ENCODE peak calls at places on chromosomes 6 and 20, in seven cellular contexts. One of them, this sample, is unnamed.

GRCh38 chr6:113859349-113860164 is 2.4 kb downstream of the MARCKS start:
- DNase-seq in dorsolateral prefrontal cortex: no peak
- DNase-seq in left ventricle myocardium inferior: peak
- DNase-seq in NCI-H460: no peak
- DNase-seq in ureter: peak
- DNase-seq in NCI-H1105 treated with DMSO at 0.1 percent for 48 hours: peak
- DNase-seq in anterior cingulate cortex: peak
- DNase-seq in this sample: peak

GRCh38 chr6:5624256-5624655 is 362.9 kb downstream of the FARS2 start:
- DNase-seq in NCI-H460: no peak
- DNase-seq in dorsolateral prefrontal cortex: no peak
- DNase-seq in NCI-H1105 treated with DMSO at 0.1 percent for 48 hours: no peak
- DNase-seq in left ventricle myocardium inferior: no peak
- DNase-seq in ureter: no peak
- DNase-seq in anterior cingulate cortex: no peak
- DNase-seq in this sample: no peak

GRCh38 chr20:48725589-48725991 is 102.2 kb downstream of the PREX1 start:
- DNase-seq in NCI-H460: no peak
- DNase-seq in left ventricle myocardium inferior: no peak
- DNase-seq in NCI-H1105 treated with DMSO at 0.1 percent for 48 hours: no peak
- DNase-seq in anterior cingulate cortex: no peak
- DNase-seq in dorsolateral prefrontal cortex: no peak
- DNase-seq in ureter: no peak
- DNase-seq in this sample: no peak

GRCh38 chr6:70413829-70414494 is 654 bp downstream of the FAM135A start:
- DNase-seq in NCI-H460: no peak
- DNase-seq in dorsolateral prefrontal cortex: no peak
- DNase-seq in ureter: no peak
- DNase-seq in left ventricle myocardium inferior: no peak
- DNase-seq in anterior cingulate cortex: peak
- DNase-seq in NCI-H1105 treated with DMSO at 0.1 percent for 48 hours: peak
- DNase-seq in this sample: peak

GRCh38 chr20:42708261-42708660 is 481.4 kb downstream of the PTPRT start:
- DNase-seq in dorsolateral prefrontal cortex: no peak
- DNase-seq in NCI-H1105 treated with DMSO at 0.1 percent for 48 hours: no peak
- DNase-seq in anterior cingulate cortex: no peak
- DNase-seq in ureter: no peak
- DNase-seq in left ventricle myocardium inferior: no peak
- DNase-seq in NCI-H460: no peak
- DNase-seq in this sample: no peak

GRCh38 chr6:118324081-118324480 is 224.0 kb upstream of the PLN start:
- DNase-seq in anterior cingulate cortex: no peak
- DNase-seq in dorsolateral prefrontal cortex: no peak
- DNase-seq in ureter: no peak
- DNase-seq in left ventricle myocardium inferior: no peak
- DNase-seq in NCI-H1105 treated with DMSO at 0.1 percent for 48 hours: no peak
- DNase-seq in NCI-H460: no peak
- DNase-seq in this sample: no peak

GRCh38 chr6:16158943-16159557 is 30.2 kb downstream of the MYLIP start:
- DNase-seq in dorsolateral prefrontal cortex: peak
- DNase-seq in left ventricle myocardium inferior: no peak
- DNase-seq in ureter: no peak
- DNase-seq in NCI-H460: no peak
- DNase-seq in anterior cingulate cortex: peak
- DNase-seq in NCI-H1105 treated with DMSO at 0.1 percent for 48 hours: no peak
- DNase-seq in this sample: no peak

GRCh38 chr6:97790926-97791590 is 508.0 kb upstream of the MMS22L start:
- DNase-seq in ureter: no peak
- DNase-seq in anterior cingulate cortex: no peak
- DNase-seq in left ventricle myocardium inferior: no peak
- DNase-seq in NCI-H1105 treated with DMSO at 0.1 percent for 48 hours: no peak
- DNase-seq in dorsolateral prefrontal cortex: no peak
- DNase-seq in NCI-H460: no peak
- DNase-seq in this sample: no peak

GRCh38 chr20:20969701-20970100 is 136.5 kb downstream of the LINC00237 start:
- DNase-seq in anterior cingulate cortex: no peak
- DNase-seq in NCI-H460: no peak
- DNase-seq in dorsolateral prefrontal cortex: no peak
- DNase-seq in ureter: no peak
- DNase-seq in left ventricle myocardium inferior: no peak
- DNase-seq in NCI-H1105 treated with DMSO at 0.1 percent for 48 hours: no peak
- DNase-seq in this sample: no peak

GRCh38 chr6:75266716-75267291 is 17.8 kb downstream of the TMEM30A start:
- DNase-seq in NCI-H460: peak
- DNase-seq in ureter: no peak
- DNase-seq in dorsolateral prefrontal cortex: no peak
- DNase-seq in NCI-H1105 treated with DMSO at 0.1 percent for 48 hours: peak
- DNase-seq in anterior cingulate cortex: no peak
- DNase-seq in left ventricle myocardium inferior: no peak
- DNase-seq in this sample: no peak

GRCh38 chr20:54382419-54382818 is 93.0 kb upstream of the DOK5 start:
- DNase-seq in dorsolateral prefrontal cortex: no peak
- DNase-seq in anterior cingulate cortex: no peak
- DNase-seq in NCI-H460: no peak
- DNase-seq in ureter: no peak
- DNase-seq in NCI-H1105 treated with DMSO at 0.1 percent for 48 hours: peak
- DNase-seq in left ventricle myocardium inferior: no peak
- DNase-seq in this sample: no peak

GRCh38 chr6:1908784-1909183 is 299.1 kb downstream of the FOXC1 start:
- DNase-seq in ureter: no peak
- DNase-seq in NCI-H1105 treated with DMSO at 0.1 percent for 48 hours: no peak
- DNase-seq in left ventricle myocardium inferior: no peak
- DNase-seq in NCI-H460: no peak
- DNase-seq in anterior cingulate cortex: no peak
- DNase-seq in dorsolateral prefrontal cortex: no peak
- DNase-seq in this sample: no peak

GRCh38 chr20:63441777-63442493 is 30.5 kb downstream of the KCNQ2 start:
- DNase-seq in left ventricle myocardium inferior: peak
- DNase-seq in NCI-H460: peak
- DNase-seq in dorsolateral prefrontal cortex: peak
- DNase-seq in NCI-H1105 treated with DMSO at 0.1 percent for 48 hours: peak
- DNase-seq in ureter: no peak
- DNase-seq in anterior cingulate cortex: peak
- DNase-seq in this sample: peak

GRCh38 chr6:135962731-135963130 is 111.2 kb downstream of the PDE7B start:
- DNase-seq in NCI-H460: no peak
- DNase-seq in dorsolateral prefrontal cortex: no peak
- DNase-seq in NCI-H1105 treated with DMSO at 0.1 percent for 48 hours: no peak
- DNase-seq in anterior cingulate cortex: no peak
- DNase-seq in ureter: no peak
- DNase-seq in left ventricle myocardium inferior: no peak
- DNase-seq in this sample: no peak

GRCh38 chr20:50475879-50476292 is 34.3 kb upstream of the PTPN1 start:
- DNase-seq in left ventricle myocardium inferior: no peak
- DNase-seq in ureter: no peak
- DNase-seq in anterior cingulate cortex: no peak
- DNase-seq in dorsolateral prefrontal cortex: no peak
- DNase-seq in NCI-H460: no peak
- DNase-seq in NCI-H1105 treated with DMSO at 0.1 percent for 48 hours: no peak
- DNase-seq in this sample: peak

GRCh38 chr20:6384368-6384767 is 261.5 kb upstream of the FERMT1 start:
- DNase-seq in left ventricle myocardium inferior: no peak
- DNase-seq in anterior cingulate cortex: no peak
- DNase-seq in NCI-H1105 treated with DMSO at 0.1 percent for 48 hours: no peak
- DNase-seq in dorsolateral prefrontal cortex: no peak
- DNase-seq in NCI-H460: no peak
- DNase-seq in ureter: no peak
- DNase-seq in this sample: no peak

GRCh38 chr6:144083172-144083571 is 12.2 kb downstream of the SF3B5 start:
- DNase-seq in dorsolateral prefrontal cortex: no peak
- DNase-seq in anterior cingulate cortex: no peak
- DNase-seq in NCI-H460: no peak
- DNase-seq in left ventricle myocardium inferior: no peak
- DNase-seq in NCI-H1105 treated with DMSO at 0.1 percent for 48 hours: no peak
- DNase-seq in ureter: no peak
- DNase-seq in this sample: no peak

GRCh38 chr6:44039191-44039719 is 88.0 kb downstream of the MRPL14 start:
- DNase-seq in NCI-H1105 treated with DMSO at 0.1 percent for 48 hours: no peak
- DNase-seq in left ventricle myocardium inferior: no peak
- DNase-seq in anterior cingulate cortex: no peak
- DNase-seq in NCI-H460: no peak
- DNase-seq in dorsolateral prefrontal cortex: no peak
- DNase-seq in ureter: no peak
- DNase-seq in this sample: no peak

GRCh38 chr6:85421963-85422362 is 27.9 kb upstream of the NT5E start:
- DNase-seq in ureter: no peak
- DNase-seq in NCI-H1105 treated with DMSO at 0.1 percent for 48 hours: no peak
- DNase-seq in anterior cingulate cortex: no peak
- DNase-seq in left ventricle myocardium inferior: no peak
- DNase-seq in NCI-H460: no peak
- DNase-seq in dorsolateral prefrontal cortex: no peak
- DNase-seq in this sample: no peak

GRCh38 chr20:2336471-2336870 is 40.7 kb downstream of the TGM3 start:
- DNase-seq in NCI-H460: no peak
- DNase-seq in dorsolateral prefrontal cortex: no peak
- DNase-seq in ureter: no peak
- DNase-seq in NCI-H1105 treated with DMSO at 0.1 percent for 48 hours: no peak
- DNase-seq in left ventricle myocardium inferior: no peak
- DNase-seq in anterior cingulate cortex: no peak
- DNase-seq in this sample: peak

GRCh38 chr6:152118224-152118623 is 310.7 kb downstream of the ESR1 start:
- DNase-seq in ureter: no peak
- DNase-seq in NCI-H1105 treated with DMSO at 0.1 percent for 48 hours: no peak
- DNase-seq in dorsolateral prefrontal cortex: no peak
- DNase-seq in NCI-H460: no peak
- DNase-seq in left ventricle myocardium inferior: no peak
- DNase-seq in anterior cingulate cortex: no peak
- DNase-seq in this sample: no peak

GRCh38 chr6:105389543-105389942 is 13.3 kb downstream of the PREP start:
- DNase-seq in anterior cingulate cortex: no peak
- DNase-seq in NCI-H460: no peak
- DNase-seq in dorsolateral prefrontal cortex: no peak
- DNase-seq in NCI-H1105 treated with DMSO at 0.1 percent for 48 hours: no peak
- DNase-seq in left ventricle myocardium inferior: no peak
- DNase-seq in ureter: no peak
- DNase-seq in this sample: no peak

This sample was measured in colonic mucosa.